ENCODE peak calls at places on chromosome 19, in nine cellular contexts. M is NCI-H1048; J is NCI-H2081; B is COR-L47; O is fibroblast of the aortic adventitia; V is activated CD4-positive, alpha-beta T cell treated with anti-CD3 and anti-CD28 coated beads, Interleukin-2, amount 50 U/mL, for 1 hour; N is A172; C is EH; L is GM23338. I is an unnamed sample.

GRCh38 chr19:13077233-13077632 is 25.4 kb downstream of the LYL1 start:
- DNase-seq in M (no peak), J (no peak), B (peak; percentile 38), O (no peak), V (no peak), N (no peak), C (no peak), L (peak; percentile 19), I (peak; percentile 78)

GRCh38 chr19:708154-709141 is at the start of gene PALM:
- DNase-seq in M (no peak), J (peak; percentile 26), B (no peak), O (no peak), V (no peak), N (no peak), C (no peak), L (peak; percentile 75), I (peak; percentile 81)

GRCh38 chr19:47183579-47183978 is 47.4 kb downstream of the BBC3 start:
- DNase-seq in M (no peak), J (no peak), B (no peak), O (no peak), V (no peak), N (no peak), C (no peak), L (no peak), I (no peak)

GRCh38 chr19:46624958-46625661 is at the start of gene PTGIR:
- DNase-seq in M (no peak), J (no peak), B (no peak), O (peak; percentile 92), V (no peak), N (peak; percentile 63), C (peak; percentile 94), L (peak; percentile 40), I (peak; percentile 67)

GRCh38 chr19:54262066-54262465 is 5.0 kb upstream of the LILRB5 start:
- DNase-seq in M (no peak), J (no peak), B (no peak), O (no peak), V (no peak), N (no peak), C (no peak), L (no peak), I (no peak)

GRCh38 chr19:19595171-19595701 is 23.3 kb downstream of the PBX4 start:
- DNase-seq in M (no peak), J (no peak), B (no peak), O (peak; percentile 17), V (no peak), N (peak; percentile 47), C (peak; percentile 60), L (no peak), I (no peak)

GRCh38 chr19:28028881-28029280 is 1184.1 kb downstream of the UQCRFS1 start:
- DNase-seq in M (no peak), J (no peak), B (no peak), O (no peak), V (no peak), N (no peak), C (no peak), L (no peak), I (no peak)

GRCh38 chr19:6450166-6450565 is 9.4 kb downstream of the SLC25A23 start:
- DNase-seq in M (no peak), J (no peak), B (no peak), O (no peak), V (no peak), N (no peak), C (no peak), L (no peak), I (no peak)

GRCh38 chr19:20359933-20360720 is 193.1 kb downstream of the ZNF486 start:
- DNase-seq in M (no peak), J (no peak), B (no peak), O (no peak), V (no peak), N (no peak), C (no peak), L (peak; percentile 85), I (peak; percentile 66)

GRCh38 chr19:53915000-53915399 is 5.9 kb downstream of the CACNG7 start:
- DNase-seq in M (no peak), J (no peak), B (no peak), O (no peak), V (no peak), N (no peak), C (no peak), L (peak; percentile 85), I (no peak)

GRCh38 chr19:1451916-1452801 is 2.2 kb downstream of the APC2 start:
- DNase-seq in M (no peak), J (no peak), B (no peak), O (no peak), V (no peak), N (no peak), C (no peak), L (peak; percentile 79), I (peak; percentile 89)

GRCh38 chr19:49512970-49513745 is 697 bp downstream of the FCGRT start:
- DNase-seq in M (no peak), J (peak; percentile 44), B (peak; percentile 66), O (no peak), V (no peak), N (no peak), C (peak; percentile 41), L (peak; percentile 88), I (peak; percentile 91)

GRCh38 chr19:3236272-3236671 is 11.8 kb downstream of the CELF5 start:
- DNase-seq in M (no peak), J (no peak), B (no peak), O (no peak), V (no peak), N (no peak), C (no peak), L (no peak), I (no peak)

GRCh38 chr19:38742296-38742695 is 2.0 kb downstream of the CAPN12 start:
- DNase-seq in M (no peak), J (no peak), B (no peak), O (no peak), V (no peak), N (no peak), C (peak; percentile 1), L (no peak), I (no peak)

GRCh38 chr19:53903055-53903680 is 5.9 kb upstream of the CACNG7 start:
- DNase-seq in M (peak; percentile 34), J (no peak), B (no peak), O (peak; percentile 57), V (peak; percentile 30), N (peak; percentile 71), C (peak; percentile 43), L (peak; percentile 97), I (peak; percentile 92)

GRCh38 chr19:13621413-13621812 is 115.1 kb upstream of the CACNA1A start:
- DNase-seq in M (no peak), J (no peak), B (no peak), O (peak; percentile 88), V (no peak), N (peak; percentile 97), C (peak; percentile 99), L (peak; percentile 67), I (no peak)

GRCh38 chr19:33809960-33810359 is 13.3 kb downstream of the KCTD15 start:
- DNase-seq in M (no peak), J (no peak), B (no peak), O (no peak), V (no peak), N (no peak), C (peak; percentile 27), L (no peak), I (no peak)

GRCh38 chr19:10424011-10424637 is 3.8 kb downstream of the PDE4A start:
- DNase-seq in M (peak; percentile 50), J (peak; percentile 62), B (peak; percentile 58), O (peak; percentile 63), V (peak; percentile 65), N (peak; percentile 78), C (peak; percentile 79), L (peak; percentile 87), I (peak; percentile 90)

GRCh38 chr19:18023596-18024212 is 15.7 kb downstream of the ARRDC2 start:
- DNase-seq in M (no peak), J (no peak), B (no peak), O (no peak), V (peak; percentile 80), N (no peak), C (no peak), L (no peak), I (peak; percentile 58)

GRCh38 chr19:50453243-50453642 is 20.6 kb downstream of the MYBPC2 start:
- DNase-seq in M (no peak), J (no peak), B (no peak), O (no peak), V (no peak), N (no peak), C (no peak), L (no peak), I (no peak)

GRCh38 chr19:29741226-29741625 is 26.2 kb upstream of the C19orf12 start:
- DNase-seq in M (no peak), J (no peak), B (no peak), O (no peak), V (no peak), N (no peak), C (no peak), L (no peak), I (no peak)

GRCh38 chr19:55530996-55531395 is 5.9 kb downstream of the SBK2 start:
- DNase-seq in M (no peak), J (no peak), B (no peak), O (no peak), V (no peak), N (no peak), C (no peak), L (no peak), I (no peak)

GRCh38 chr19:18999016-18999758 is 34.1 kb downstream of the SUGP2 start:
- DNase-seq in M (no peak), J (peak; percentile 23), B (peak; percentile 37), O (peak; percentile 27), V (no peak), N (no peak), C (peak; percentile 55), L (no peak), I (no peak)

GRCh38 chr19:47111081-47111589 is 2.4 kb downstream of the ZC3H4 start:
- DNase-seq in M (no peak), J (peak; percentile 16), B (peak; percentile 10), O (no peak), V (peak; percentile 41), N (no peak), C (peak; percentile 24), L (no peak), I (peak; percentile 69)

GRCh38 chr19:36113425-36113824 is 1.2 kb downstream of the POLR2I start:
- DNase-seq in M (no peak), J (no peak), B (no peak), O (no peak), V (no peak), N (no peak), C (no peak), L (no peak), I (no peak)

GRCh38 chr19:20079487-20079886 is 1.7 kb downstream of the ZNF90 start:
- DNase-seq in M (no peak), J (no peak), B (no peak), O (peak; percentile 5), V (no peak), N (no peak), C (no peak), L (no peak), I (no peak)

GRCh38 chr19:10420444-10421239 is at the start of gene PDE4A:
- DNase-seq in M (no peak), J (peak; percentile 27), B (peak; percentile 23), O (no peak), V (peak; percentile 53), N (peak; percentile 23), C (peak; percentile 46), L (peak; percentile 69), I (peak; percentile 72)

GRCh38 chr19:3020321-3020960 is 8.6 kb downstream of the TLE2 start:
- DNase-seq in M (no peak), J (no peak), B (no peak), O (no peak), V (no peak), N (no peak), C (no peak), L (no peak), I (no peak)

GRCh38 chr19:45314708-45315107 is 8.0 kb downstream of the CKM start:
- DNase-seq in M (no peak), J (no peak), B (no peak), O (no peak), V (no peak), N (no peak), C (no peak), L (no peak), I (no peak)

GRCh38 chr19:39398297-39398864 is 7.2 kb downstream of the MED29 start:
- DNase-seq in M (no peak), J (no peak), B (no peak), O (peak; percentile 84), V (peak; percentile 51), N (peak; percentile 92), C (peak; percentile 88), L (no peak), I (no peak)

GRCh38 chr19:18894254-18895037 is 1.5 kb downstream of the CERS1 start:
- DNase-seq in M (no peak), J (peak; percentile 54), B (peak; percentile 93), O (peak; percentile 60), V (no peak), N (no peak), C (peak; percentile 41), L (peak; percentile 68), I (peak; percentile 85)

I was measured in left kidney.